ENCODE peak calls at places on chromosome 14, in seven cellular contexts. W is Caco-2; L is NCI-H1436; T is Kasumi-1; A is stimulated activated CD4-positive, alpha-beta T cell treated with anti-CD3 and anti-CD28 coated beads, Interleukin-15, amount 100 ng/mL, for 24 hours; C is head of caudate nucleus; E is BE2C. I is an unnamed sample.

GRCh38 chr14:23984891-23985607 is 3.7 kb upstream of the DHRS4L2 start:
- DNase-seq in C (no peak), W (peak), E (no peak), A (no peak), L (no peak), T (no peak), I (peak)

GRCh38 chr14:52590318-52590717 is 37.7 kb downstream of the GPR137C start:
- DNase-seq in T (no peak), L (no peak), W (no peak), A (no peak), E (no peak), C (no peak), I (no peak)

GRCh38 chr14:73457050-73457934 is 1.1 kb downstream of the NUMB start:
- DNase-seq in T (peak), E (peak), C (peak), W (peak), L (no peak), A (peak), I (no peak)

GRCh38 chr14:65414961-65415589 is 2.5 kb downstream of the FUT8 start:
- DNase-seq in E (peak), T (peak), W (no peak), A (no peak), L (peak), C (peak), I (no peak)

GRCh38 chr14:78154827-78155226 is 15.3 kb upstream of the NRXN3 start:
- DNase-seq in L (no peak), E (peak), A (no peak), T (no peak), C (no peak), W (no peak), I (no peak)

GRCh38 chr14:71061458-71061857 is 154.2 kb downstream of the PCNX1 start:
- DNase-seq in T (no peak), E (no peak), L (no peak), C (no peak), A (no peak), W (no peak), I (no peak)

GRCh38 chr14:76574416-76574815 is 186.9 kb upstream of the VASH1 start:
- DNase-seq in A (no peak), C (no peak), L (no peak), W (no peak), T (no peak), E (no peak), I (no peak)

GRCh38 chr14:54877015-54877702 is 25.5 kb downstream of the GCH1 start:
- DNase-seq in E (no peak), L (no peak), A (no peak), W (no peak), T (no peak), C (no peak), I (no peak)

GRCh38 chr14:71339650-71340415 is 432.6 kb downstream of the PCNX1 start:
- DNase-seq in C (no peak), E (no peak), L (no peak), T (no peak), W (no peak), A (no peak), I (no peak)

GRCh38 chr14:78383060-78383459 is 212.9 kb downstream of the NRXN3 start:
- DNase-seq in W (no peak), L (no peak), C (no peak), A (no peak), T (no peak), E (no peak), I (no peak)

GRCh38 chr14:89921896-89922548 is 32.5 kb downstream of the EFCAB11 start:
- DNase-seq in W (no peak), E (no peak), L (no peak), C (peak), A (no peak), T (no peak), I (no peak)

GRCh38 chr14:48670939-48671338 is 915.2 kb downstream of the RPS29 start:
- DNase-seq in A (no peak), W (no peak), L (no peak), E (no peak), C (no peak), T (no peak), I (no peak)

GRCh38 chr14:47675489-47676300 is at the start of gene MDGA2:
- DNase-seq in A (peak), W (no peak), E (peak), L (no peak), C (peak), T (no peak), I (no peak)

GRCh38 chr14:38743941-38744611 is 359.0 kb downstream of the SEC23A start:
- DNase-seq in L (no peak), C (peak), A (no peak), T (no peak), E (no peak), W (no peak), I (no peak)

GRCh38 chr14:90755661-90756304 is 60.4 kb downstream of the TTC7B start:
- DNase-seq in C (no peak), E (no peak), W (no peak), L (no peak), A (peak), T (no peak), I (no peak)

GRCh38 chr14:81396108-81396507 is 4.0 kb downstream of the STON2 start:
- DNase-seq in C (no peak), E (no peak), T (no peak), L (no peak), W (no peak), A (no peak), I (no peak)

GRCh38 chr14:50018236-50019210 is 97.8 kb downstream of the VCPKMT start:
- DNase-seq in T (no peak), C (no peak), E (no peak), A (no peak), W (peak), L (no peak), I (no peak)

GRCh38 chr14:103019827-103020226 is 37.5 kb downstream of the CDC42BPB start:
- DNase-seq in A (no peak), T (no peak), E (no peak), W (no peak), C (peak), L (no peak), I (no peak)

GRCh38 chr14:56378046-56378445 is 201.6 kb upstream of the TMEM260 start:
- DNase-seq in C (no peak), E (no peak), W (no peak), L (no peak), A (no peak), T (no peak), I (no peak)

GRCh38 chr14:104184911-104185499 is 46.6 kb downstream of the KIF26A start:
- DNase-seq in E (no peak), T (no peak), L (no peak), A (no peak), C (no peak), W (no peak), I (no peak)

GRCh38 chr14:36976571-36977023 is 195.8 kb downstream of the SLC25A21 start:
- DNase-seq in A (no peak), L (no peak), E (no peak), C (no peak), W (peak), T (no peak), I (no peak)

GRCh38 chr14:102778616-102779351 is 1.5 kb downstream of the TRAF3 start:
- DNase-seq in A (no peak), L (no peak), W (no peak), T (peak), E (no peak), C (no peak), I (no peak)

GRCh38 chr14:42911642-42912041 is 1305.0 kb downstream of the LRFN5 start:
- DNase-seq in W (no peak), C (no peak), L (no peak), E (no peak), T (peak), A (no peak), I (no peak)

GRCh38 chr14:51004801-51005526 is 60.7 kb upstream of the PYGL start:
- DNase-seq in W (no peak), E (peak), L (peak), T (no peak), A (no peak), C (no peak), I (no peak)

GRCh38 chr14:64720190-64720589 is 16.0 kb downstream of the PLEKHG3 start:
- DNase-seq in E (no peak), T (no peak), L (no peak), C (no peak), A (no peak), W (no peak), I (peak)

GRCh38 chr14:99792551-99793212 is 531 bp upstream of the EML1 start:
- DNase-seq in L (no peak), T (no peak), W (no peak), E (no peak), A (peak), C (peak), I (no peak)

GRCh38 chr14:46717211-46717610 is 65.6 kb upstream of the RPL10L start:
- DNase-seq in W (no peak), L (no peak), T (no peak), E (no peak), C (no peak), A (no peak), I (no peak)

GRCh38 chr14:103072595-103073366 is 11.2 kb upstream of the LBHD2 start:
- DNase-seq in E (no peak), W (no peak), C (no peak), L (no peak), A (no peak), T (no peak), I (no peak)

GRCh38 chr14:48974994-48975393 is 611.2 kb downstream of the RPS29 start:
- DNase-seq in W (no peak), C (no peak), A (no peak), L (no peak), T (no peak), E (no peak), I (no peak)

GRCh38 chr14:51119411-51120051 is 24.6 kb upstream of the TRIM9 start:
- DNase-seq in W (no peak), C (peak), A (no peak), T (no peak), E (no peak), L (no peak), I (no peak)

GRCh38 chr14:24339284-24340151 is at the start of gene RIPK3:
- DNase-seq in A (peak), T (peak), L (no peak), W (no peak), E (no peak), C (no peak), I (no peak)

GRCh38 chr14:71415404-71415690 is 508.1 kb downstream of the PCNX1 start:
- DNase-seq in E (no peak), C (no peak), W (no peak), L (no peak), A (no peak), T (no peak), I (peak)

GRCh38 chr14:22556021-22556989 is 32.7 kb downstream of the DAD1 start:
- DNase-seq in E (no peak), W (no peak), C (no peak), L (no peak), T (peak), A (peak), I (no peak)

I was measured in AG04449.